ENCODE peak calls at places on chromosomes 4 and X, in six cellular contexts. One of them, this sample, is unnamed. For H3K27me3, the result is how much of the 10 kb centered on the place peaks cover.

GRCh38 chrX:123648028-123648810 is 84.6 kb downstream of the THOC2 start:
- DNase-seq in uterus: no peak
- DNase-seq in GM12878: no peak
- DNase-seq in tibial nerve: no peak
- DNase-seq in upper lobe of left lung: peak
- DNase-seq in ovary: no peak
- DNase-seq in this sample: no peak

GRCh38 chrX:39642071-39642470 is 455.7 kb downstream of the BCOR start:
- DNase-seq in uterus: no peak
- DNase-seq in GM12878: no peak
- DNase-seq in tibial nerve: no peak
- DNase-seq in upper lobe of left lung: no peak
- DNase-seq in ovary: peak
- DNase-seq in this sample: no peak

GRCh38 chr4:186693159-186693815 is 30.4 kb downstream of the FAT1 start:
- DNase-seq in uterus: no peak
- DNase-seq in GM12878: no peak
- DNase-seq in tibial nerve: peak
- DNase-seq in upper lobe of left lung: peak
- DNase-seq in ovary: no peak
- DNase-seq in this sample: no peak

GRCh38 chr4:48194986-48195773 is 61.1 kb upstream of the TXK start:
- DNase-seq in uterus: no peak
- DNase-seq in GM12878: no peak
- DNase-seq in tibial nerve: no peak
- DNase-seq in upper lobe of left lung: no peak
- DNase-seq in ovary: no peak
- DNase-seq in this sample: no peak

GRCh38 chr4:74451214-74451661 is 6.3 kb downstream of the AREG start:
- DNase-seq in uterus: no peak
- DNase-seq in GM12878: no peak
- DNase-seq in tibial nerve: no peak
- DNase-seq in upper lobe of left lung: no peak
- DNase-seq in ovary: no peak
- DNase-seq in this sample: no peak

GRCh38 chr4:804804-805203 is 21.1 kb downstream of the CPLX1 start:
- DNase-seq in uterus: no peak
- DNase-seq in GM12878: no peak
- DNase-seq in tibial nerve: no peak
- DNase-seq in upper lobe of left lung: no peak
- DNase-seq in ovary: no peak
- DNase-seq in this sample: no peak

GRCh38 chr4:189861101-189861500 is 79.6 kb upstream of the FRG1 start:
- DNase-seq in uterus: no peak
- DNase-seq in GM12878: no peak
- DNase-seq in tibial nerve: no peak
- DNase-seq in upper lobe of left lung: no peak
- DNase-seq in ovary: no peak
- DNase-seq in this sample: no peak

GRCh38 chr4:145663194-145663593 is 16.8 kb upstream of the C4orf51 start:
- DNase-seq in uterus: no peak
- DNase-seq in GM12878: no peak
- DNase-seq in tibial nerve: no peak
- DNase-seq in upper lobe of left lung: no peak
- DNase-seq in ovary: no peak
- DNase-seq in this sample: no peak

GRCh38 chrX:153723351-153724251 is 586 bp downstream of the BCAP31 start:
- DNase-seq in uterus: peak
- DNase-seq in GM12878: no peak
- DNase-seq in tibial nerve: no peak
- DNase-seq in upper lobe of left lung: peak
- DNase-seq in ovary: peak
- DNase-seq in this sample: no peak

GRCh38 chr4:113435893-113436292 is 325.6 kb downstream of the CAMK2D start:
- DNase-seq in uterus: peak
- DNase-seq in GM12878: no peak
- DNase-seq in tibial nerve: peak
- DNase-seq in upper lobe of left lung: no peak
- DNase-seq in ovary: peak
- DNase-seq in this sample: no peak

GRCh38 chr4:7103599-7104365 is 35.9 kb upstream of the GRPEL1 start:
- DNase-seq in uterus: peak
- DNase-seq in GM12878: no peak
- DNase-seq in tibial nerve: peak
- DNase-seq in upper lobe of left lung: peak
- DNase-seq in ovary: peak
- DNase-seq in this sample: no peak

GRCh38 chr4:7105261-7105660 is 37.4 kb upstream of the GRPEL1 start:
- DNase-seq in uterus: no peak
- DNase-seq in GM12878: no peak
- DNase-seq in tibial nerve: no peak
- DNase-seq in upper lobe of left lung: no peak
- DNase-seq in ovary: peak
- DNase-seq in this sample: no peak

GRCh38 chr4:7101692-7102515 is 34.0 kb upstream of the GRPEL1 start:
- DNase-seq in uterus: peak
- DNase-seq in GM12878: no peak
- DNase-seq in tibial nerve: peak
- DNase-seq in upper lobe of left lung: peak
- DNase-seq in ovary: peak
- DNase-seq in this sample: no peak

GRCh38 chr4:7104366-7105031 is 36.6 kb upstream of the GRPEL1 start:
- DNase-seq in uterus: no peak
- DNase-seq in GM12878: no peak
- DNase-seq in tibial nerve: no peak
- DNase-seq in upper lobe of left lung: no peak
- DNase-seq in ovary: no peak
- DNase-seq in this sample: no peak

DNA sequence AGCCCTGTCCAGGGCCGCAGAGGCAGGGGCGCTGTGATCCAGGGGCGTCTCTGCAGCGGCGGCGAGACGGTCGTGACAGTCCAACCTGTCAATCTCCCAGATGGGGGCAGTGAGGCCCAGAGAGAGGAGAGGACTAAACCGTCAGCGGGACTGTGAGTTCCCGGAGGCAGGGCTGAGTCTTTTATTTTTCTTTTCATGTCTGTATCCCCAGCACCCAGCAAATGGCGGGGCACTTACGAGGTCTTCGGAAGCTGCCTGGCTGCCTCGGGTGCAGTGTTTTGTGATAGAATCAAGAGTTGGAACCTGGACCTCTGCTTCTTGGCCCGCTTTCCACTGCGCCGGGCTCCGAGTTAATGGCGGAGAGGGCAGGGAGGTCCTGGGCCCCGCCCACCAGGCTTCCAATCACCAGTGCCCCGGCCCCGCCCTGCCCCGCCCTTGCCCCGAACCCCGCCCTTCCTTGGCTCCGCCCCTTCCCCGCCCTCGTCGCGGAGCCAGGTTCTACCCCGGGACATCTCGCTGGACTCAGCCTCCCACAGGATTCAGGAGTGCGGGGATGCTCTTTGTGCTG is 35.3 kb upstream of the GRPEL1 start:
- DNase-seq in uterus: peak
- DNase-seq in GM12878: peak
- DNase-seq in tibial nerve: peak
- DNase-seq in upper lobe of left lung: peak
- DNase-seq in ovary: peak
- DNase-seq in this sample: peak
- TF ChIP-seq POLR2A in uterus: no peak
- TF ChIP-seq POLR2A in GM12878: peak
- TF ChIP-seq POLR2A in tibial nerve: peak
- TF ChIP-seq POLR2A in upper lobe of left lung: no peak
- TF ChIP-seq POLR2A in ovary: no peak
- TF ChIP-seq POLR2A in this sample: peak

GRCh38 chr4:2417765-2418651 is at the start of gene ZFYVE28:
- DNase-seq in uterus: no peak
- DNase-seq in GM12878: no peak
- DNase-seq in tibial nerve: no peak
- DNase-seq in upper lobe of left lung: no peak
- DNase-seq in ovary: no peak
- DNase-seq in this sample: no peak
- H3K27me3 ChIP-seq in uterus: under half
- H3K27me3 ChIP-seq in GM12878: under half
- H3K27me3 ChIP-seq in tibial nerve: half or more
- H3K27me3 ChIP-seq in upper lobe of left lung: under half
- H3K27me3 ChIP-seq in ovary: under half
- H3K27me3 ChIP-seq in this sample: half or more

GRCh38 chrX:132218100-132218807 is 993 bp downstream of the RAP2C start:
- DNase-seq in uterus: peak
- DNase-seq in GM12878: peak
- DNase-seq in tibial nerve: peak
- DNase-seq in upper lobe of left lung: peak
- DNase-seq in ovary: peak
- DNase-seq in this sample: peak
- TF ChIP-seq POLR2A in uterus: no peak
- TF ChIP-seq POLR2A in GM12878: peak
- TF ChIP-seq POLR2A in tibial nerve: no peak
- TF ChIP-seq POLR2A in upper lobe of left lung: peak
- TF ChIP-seq POLR2A in ovary: peak
- TF ChIP-seq POLR2A in this sample: no peak

GRCh38 chr4:41746025-41746439 is 2.5 kb downstream of the PHOX2B start:
- DNase-seq in uterus: no peak
- DNase-seq in GM12878: no peak
- DNase-seq in tibial nerve: no peak
- DNase-seq in upper lobe of left lung: no peak
- DNase-seq in ovary: no peak
- DNase-seq in this sample: no peak
- H3K27me3 ChIP-seq in uterus: half or more
- H3K27me3 ChIP-seq in GM12878: under half
- H3K27me3 ChIP-seq in tibial nerve: half or more
- H3K27me3 ChIP-seq in upper lobe of left lung: half or more
- H3K27me3 ChIP-seq in ovary: under half
- H3K27me3 ChIP-seq in this sample: half or more

GRCh38 chr4:69986663-69987062 is 9.1 kb upstream of the STATH start:
- DNase-seq in uterus: no peak
- DNase-seq in GM12878: no peak
- DNase-seq in tibial nerve: no peak
- DNase-seq in upper lobe of left lung: no peak
- DNase-seq in ovary: no peak
- DNase-seq in this sample: no peak
- TF ChIP-seq POLR2A in uterus: no peak
- TF ChIP-seq POLR2A in GM12878: no peak
- TF ChIP-seq POLR2A in tibial nerve: no peak
- TF ChIP-seq POLR2A in upper lobe of left lung: no peak
- TF ChIP-seq POLR2A in ovary: no peak
- TF ChIP-seq POLR2A in this sample: no peak

GRCh38 chr4:188031751-188032150 is 36.2 kb downstream of the ZFP42 start:
- DNase-seq in uterus: no peak
- DNase-seq in GM12878: no peak
- DNase-seq in tibial nerve: no peak
- DNase-seq in upper lobe of left lung: no peak
- DNase-seq in ovary: no peak
- DNase-seq in this sample: no peak

GRCh38 chr4:188032583-188032982 is 37.0 kb downstream of the ZFP42 start:
- DNase-seq in uterus: no peak
- DNase-seq in GM12878: no peak
- DNase-seq in tibial nerve: no peak
- DNase-seq in upper lobe of left lung: no peak
- DNase-seq in ovary: no peak
- DNase-seq in this sample: no peak

GRCh38 chr4:188030401-188030800 is 34.8 kb downstream of the ZFP42 start:
- DNase-seq in uterus: no peak
- DNase-seq in GM12878: no peak
- DNase-seq in tibial nerve: no peak
- DNase-seq in upper lobe of left lung: no peak
- DNase-seq in ovary: no peak
- DNase-seq in this sample: no peak

GRCh38 chr4:188032170-188032569 is 36.6 kb downstream of the ZFP42 start:
- DNase-seq in uterus: no peak
- DNase-seq in GM12878: no peak
- DNase-seq in tibial nerve: no peak
- DNase-seq in upper lobe of left lung: no peak
- DNase-seq in ovary: no peak
- DNase-seq in this sample: no peak

GRCh38 chr4:188029114-188029513 is 33.5 kb downstream of the ZFP42 start:
- DNase-seq in uterus: no peak
- DNase-seq in GM12878: no peak
- DNase-seq in tibial nerve: no peak
- DNase-seq in upper lobe of left lung: no peak
- DNase-seq in ovary: no peak
- DNase-seq in this sample: no peak
- H3K27me3 ChIP-seq in uterus: under half
- H3K27me3 ChIP-seq in GM12878: under half
- H3K27me3 ChIP-seq in tibial nerve: under half
- H3K27me3 ChIP-seq in upper lobe of left lung: under half
- H3K27me3 ChIP-seq in ovary: under half
- H3K27me3 ChIP-seq in this sample: under half

DNA sequence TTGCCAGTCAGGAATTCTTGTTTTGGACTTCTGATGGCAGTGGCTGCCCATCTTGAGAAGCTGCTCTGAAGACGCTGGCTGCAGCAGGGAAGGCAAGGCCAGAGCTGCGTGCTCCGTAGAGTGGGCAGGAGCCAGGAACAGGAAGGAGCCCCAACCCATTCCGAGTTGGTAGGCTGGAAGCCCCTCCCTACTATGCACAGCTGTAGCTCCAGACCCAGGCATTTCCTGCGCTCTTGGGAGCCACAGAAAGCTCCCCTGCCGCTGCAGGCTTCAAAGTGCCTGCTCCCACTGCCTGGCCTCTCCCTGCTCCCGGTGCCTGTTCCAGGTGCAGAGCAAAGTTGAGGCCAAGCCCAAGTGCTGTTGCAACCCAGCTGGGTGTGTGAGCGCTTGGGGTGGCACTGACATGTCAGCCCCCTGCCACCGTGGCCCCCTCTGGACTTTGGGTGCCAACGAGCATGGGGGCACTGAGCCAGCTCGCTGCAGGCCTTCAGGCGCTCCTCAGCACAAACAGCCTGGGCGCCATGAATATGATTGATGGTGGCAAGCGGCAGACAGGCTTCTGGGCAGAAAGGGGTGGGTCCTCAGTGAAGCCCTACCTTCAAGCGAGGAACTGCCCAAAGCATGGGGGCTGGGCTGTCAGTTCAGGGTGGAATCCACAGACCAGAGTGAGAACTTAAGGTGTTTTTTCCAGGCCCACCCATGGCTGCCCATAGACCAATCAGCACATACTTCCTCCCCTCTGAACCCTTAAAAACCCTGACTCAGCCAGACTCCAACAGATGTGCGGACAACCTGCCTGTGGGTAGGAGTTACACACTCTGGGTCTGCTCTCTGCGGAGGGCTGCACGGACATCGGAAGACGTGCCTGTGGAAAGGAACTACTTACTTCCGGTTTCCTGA is 677.2 kb upstream of the INTU start:
- DNase-seq in uterus: no peak
- DNase-seq in GM12878: no peak
- DNase-seq in tibial nerve: no peak
- DNase-seq in upper lobe of left lung: no peak
- DNase-seq in ovary: no peak
- DNase-seq in this sample: no peak
- TF ChIP-seq POLR2A in uterus: no peak
- TF ChIP-seq POLR2A in GM12878: no peak
- TF ChIP-seq POLR2A in tibial nerve: no peak
- TF ChIP-seq POLR2A in upper lobe of left lung: no peak
- TF ChIP-seq POLR2A in ovary: no peak
- TF ChIP-seq POLR2A in this sample: no peak

GRCh38 chr4:54097152-54097551 is 2.8 kb upstream of the GSX2 start:
- DNase-seq in uterus: no peak
- DNase-seq in GM12878: no peak
- DNase-seq in tibial nerve: no peak
- DNase-seq in upper lobe of left lung: no peak
- DNase-seq in ovary: no peak
- DNase-seq in this sample: no peak
- H3K27me3 ChIP-seq in uterus: half or more
- H3K27me3 ChIP-seq in GM12878: under half
- H3K27me3 ChIP-seq in tibial nerve: half or more
- H3K27me3 ChIP-seq in upper lobe of left lung: half or more
- H3K27me3 ChIP-seq in ovary: under half
- H3K27me3 ChIP-seq in this sample: half or more

This sample was measured in esophagus squamous epithelium.